ENCODE peak calls at places on chromosomes 6 and 20, in eight cellular contexts. X, I, A, R, H, N, Y and T are unnamed samples.

GRCh38 chr20:5835234-5835845 is 85.1 kb downstream of the SHLD1 start:
- DNase-seq in X (no peak), I (peak), A (peak), R (no peak), H (peak), N (no peak), Y (no peak), T (no peak)

GRCh38 chr6:119517428-119517827 is 167.9 kb upstream of the MAN1A1 start:
- DNase-seq in X (no peak), I (no peak), A (no peak), R (no peak), H (no peak), N (no peak), Y (no peak), T (no peak)

GRCh38 chr6:11320914-11321549 is 88.6 kb upstream of the NEDD9 start:
- DNase-seq in X (no peak), I (no peak), A (no peak), R (no peak), H (no peak), N (no peak), Y (no peak), T (no peak)

GRCh38 chr6:108948252-108948651 is 100.0 kb downstream of the ARMC2 start:
- DNase-seq in X (no peak), I (peak), A (no peak), R (no peak), H (no peak), N (no peak), Y (no peak), T (no peak)

GRCh38 chr6:151417477-151417876 is 26.1 kb upstream of the ZBTB2 start:
- DNase-seq in X (no peak), I (no peak), A (no peak), R (no peak), H (no peak), N (no peak), Y (no peak), T (no peak)

GRCh38 chr6:84467296-84467695 is 239.9 kb upstream of the CEP162 start:
- DNase-seq in X (no peak), I (no peak), A (no peak), R (no peak), H (no peak), N (no peak), Y (no peak), T (no peak)

GRCh38 chr20:19739351-19739750 is 18.7 kb upstream of the RIN2 start:
- DNase-seq in X (no peak), I (no peak), A (no peak), R (no peak), H (no peak), N (no peak), Y (no peak), T (no peak)

GRCh38 chr6:81938991-81939773 is 186.7 kb upstream of the TENT5A start:
- DNase-seq in X (no peak), I (peak), A (no peak), R (no peak), H (peak), N (no peak), Y (no peak), T (no peak)

GRCh38 chr20:47088339-47088738 is 193.7 kb downstream of the EYA2 start:
- DNase-seq in X (no peak), I (no peak), A (no peak), R (no peak), H (no peak), N (no peak), Y (no peak), T (no peak)

GRCh38 chr6:156988276-156989158 is 211.3 kb downstream of the ARID1B start:
- DNase-seq in X (peak), I (no peak), A (peak), R (no peak), H (no peak), N (peak), Y (peak), T (no peak)

GRCh38 chr6:149961728-149962425 is 1.9 kb upstream of the ULBP1 start:
- DNase-seq in X (no peak), I (no peak), A (peak), R (no peak), H (no peak), N (no peak), Y (no peak), T (no peak)
- TF ChIP-seq CTCF in X (no peak), I (peak), A (peak), R (peak), H (peak), N (peak), Y (no peak), T (no peak)

GRCh38 chr6:125779924-125780539 is 10.7 kb upstream of the NCOA7 start:
- DNase-seq in X (peak), I (peak), A (peak), R (peak), H (peak), N (peak), Y (peak), T (peak)
- TF ChIP-seq CTCF in X (no peak), I (no peak), A (no peak), R (peak), H (peak), N (peak), Y (no peak), T (no peak)

DNA sequence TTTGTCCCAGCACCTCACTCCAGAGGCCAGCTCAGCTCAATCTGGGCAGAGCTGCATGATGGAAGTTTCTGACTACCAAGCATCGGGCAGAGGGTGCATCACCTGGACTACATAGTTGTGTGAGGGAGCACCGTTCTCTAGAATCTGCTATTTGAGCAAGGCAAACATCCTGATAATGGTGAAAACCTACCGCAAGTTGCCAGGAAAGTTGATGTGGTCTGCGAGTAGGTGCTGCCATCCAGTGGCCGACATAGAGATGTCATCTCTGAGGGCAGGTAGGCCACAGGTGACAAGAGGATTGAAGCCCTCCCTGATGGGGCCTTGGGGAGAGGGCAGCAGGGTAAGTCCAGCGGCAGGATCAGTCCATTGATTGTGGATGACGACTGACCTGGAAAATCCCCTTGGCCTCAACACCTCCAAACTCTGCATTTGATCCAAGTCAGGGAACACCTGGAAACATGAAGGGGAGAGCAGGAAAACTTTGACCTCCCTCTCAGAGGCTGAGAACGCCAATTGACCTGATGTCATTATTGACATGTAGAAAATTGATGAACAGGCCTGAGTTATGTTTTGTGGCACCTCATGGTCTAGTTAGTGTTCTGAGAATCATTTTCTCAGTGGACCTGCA is 3.9 kb upstream of the LPA start:
- DNase-seq in X (no peak), I (no peak), A (peak), R (no peak), H (no peak), N (peak), Y (peak), T (no peak)
- TF ChIP-seq CTCF in X (no peak), I (peak), A (peak), R (no peak), H (peak), N (no peak), Y (peak), T (peak)

DNA sequence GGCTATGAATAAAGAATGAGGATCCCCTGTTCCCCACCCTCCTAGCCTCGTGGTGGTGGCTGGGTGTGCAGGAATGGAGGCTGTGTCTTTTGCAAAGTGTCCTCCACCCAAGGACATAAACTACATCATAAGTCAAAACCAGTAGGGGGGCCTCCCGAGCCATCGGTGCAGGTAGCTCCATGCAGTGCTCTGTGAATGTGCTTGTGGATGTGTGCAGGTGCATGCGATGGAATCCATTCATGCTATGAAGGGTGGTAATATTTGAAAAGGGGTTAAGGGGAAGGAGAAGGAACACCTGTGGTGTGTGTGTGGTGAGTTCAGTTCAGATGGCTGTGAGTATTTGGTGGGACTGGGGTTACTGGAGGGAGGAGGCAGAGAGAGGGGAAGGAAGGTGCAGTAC is 197.3 kb downstream of the NRN1 start:
- DNase-seq in X (no peak), I (no peak), A (no peak), R (no peak), H (no peak), N (no peak), Y (no peak), T (no peak)
- TF ChIP-seq CTCF in X (no peak), I (no peak), A (no peak), R (no peak), H (no peak), N (no peak), Y (no peak), T (no peak)

GRCh38 chr20:38214871-38215788 is 45.4 kb downstream of the KIAA1755 start:
- DNase-seq in X (no peak), I (peak), A (no peak), R (no peak), H (no peak), N (no peak), Y (no peak), T (no peak)
- TF ChIP-seq CTCF in X (no peak), I (peak), A (no peak), R (peak), H (peak), N (peak), Y (no peak), T (no peak)

DNA sequence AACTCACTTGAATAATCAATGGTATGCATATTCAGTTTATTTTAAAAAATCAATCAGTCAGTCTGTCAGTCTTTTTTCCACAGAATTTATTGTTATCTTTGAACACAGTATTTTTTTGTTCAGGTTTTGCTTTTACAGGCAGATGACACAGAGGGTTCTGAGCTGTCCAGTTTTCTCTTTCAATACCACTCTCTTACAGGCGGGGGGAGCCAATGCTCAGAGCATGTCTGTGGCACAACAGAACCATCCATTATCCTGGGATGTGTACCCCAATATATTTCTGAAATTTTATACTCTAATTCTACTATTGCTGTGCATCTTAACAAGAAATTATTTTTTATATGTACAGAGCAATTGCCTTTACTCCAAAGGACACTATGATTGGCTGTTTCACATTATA is 21.2 kb downstream of the ROS1 start:
- DNase-seq in X (no peak), I (peak), A (peak), R (no peak), H (peak), N (no peak), Y (no peak), T (no peak)
- TF ChIP-seq CTCF in X (no peak), I (peak), A (peak), R (peak), H (peak), N (peak), Y (peak), T (no peak)